ENCODE peak calls at places on chromosomes 7 and 10, in four cellular contexts. Q, F, Y and P are unnamed samples.

GRCh38 chr10:93288679-93289634 is 193.2 kb downstream of the MYOF start:
- DNase-seq in Q (peak), F (peak), Y (peak), P (peak)

GRCh38 chr7:66557214-66558200 is 71.2 kb upstream of the KCTD7 start:
- DNase-seq in Q (peak), F (peak), Y (peak), P (peak)

GRCh38 chr7:94003446-94004023 is 620 bp downstream of the BET1 start:
- DNase-seq in Q (peak), F (no peak), Y (peak), P (no peak)

GRCh38 chr10:10786334-10787090 is 231.2 kb upstream of the CELF2 start:
- DNase-seq in Q (no peak), F (no peak), Y (peak), P (no peak)

GRCh38 chr10:31645786-31646185 is 282.8 kb downstream of the ARHGAP12 start:
- DNase-seq in Q (no peak), F (no peak), Y (no peak), P (no peak)

GRCh38 chr7:151752037-151752436 is 124.9 kb downstream of the PRKAG2 start:
- DNase-seq in Q (no peak), F (no peak), Y (no peak), P (no peak)

GRCh38 chr10:46559231-46559671 is 2.8 kb upstream of the GPRIN2 start:
- DNase-seq in Q (peak), F (peak), Y (no peak), P (no peak)

GRCh38 chr7:73707045-73707631 is 12.3 kb downstream of the STX1A start:
- DNase-seq in Q (peak), F (peak), Y (no peak), P (peak)

GRCh38 chr10:4170181-4170580 is 385.2 kb upstream of the KLF6 start:
- DNase-seq in Q (no peak), F (no peak), Y (no peak), P (no peak)

GRCh38 chr7:137715546-137715945 is 131.2 kb downstream of the DGKI start:
- DNase-seq in Q (no peak), F (no peak), Y (peak), P (no peak)

GRCh38 chr10:99859585-99859984 is 77.1 kb downstream of the ABCC2 start:
- DNase-seq in Q (no peak), F (no peak), Y (no peak), P (no peak)

GRCh38 chr10:106285199-106285598 is 879.3 kb downstream of the SORCS1 start:
- DNase-seq in Q (no peak), F (no peak), Y (peak), P (no peak)

GRCh38 chr7:132578826-132579225 is 2.6 kb upstream of the PLXNA4 start:
- DNase-seq in Q (no peak), F (no peak), Y (no peak), P (no peak)

GRCh38 chr7:132580717-132581285 is 4.5 kb upstream of the PLXNA4 start:
- DNase-seq in Q (peak), F (peak), Y (peak), P (peak)

GRCh38 chr7:132581431-132581830 is 5.2 kb upstream of the PLXNA4 start:
- DNase-seq in Q (no peak), F (no peak), Y (no peak), P (no peak)

GRCh38 chr7:132579260-132579899 is 3.1 kb upstream of the PLXNA4 start:
- DNase-seq in Q (no peak), F (no peak), Y (no peak), P (no peak)

DNA sequence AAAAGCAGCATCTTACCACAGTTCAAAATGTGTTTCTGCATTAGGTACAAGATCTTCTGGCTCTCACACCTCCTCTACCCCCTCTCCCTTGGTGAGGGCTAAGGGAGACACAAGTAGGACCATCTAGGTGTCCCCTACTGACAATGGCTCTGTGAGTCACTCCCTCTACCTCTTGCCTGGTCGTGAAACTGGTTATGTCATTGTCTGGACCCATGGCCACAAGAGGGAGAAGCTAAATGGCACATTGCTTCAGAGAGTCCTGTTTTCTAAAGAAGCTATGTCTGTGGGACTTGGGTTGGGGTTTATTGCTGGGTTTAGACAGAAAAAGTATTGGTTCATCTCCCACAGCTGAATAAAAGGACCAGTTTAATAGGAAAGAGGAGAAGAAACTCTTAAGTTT is 4.0 kb upstream of the PLXNA4 start:
- DNase-seq in Q (no peak), F (no peak), Y (no peak), P (no peak)
- TF ChIP-seq CTCF in Q (no peak), F (no peak), Y (peak), P (peak)

DNA sequence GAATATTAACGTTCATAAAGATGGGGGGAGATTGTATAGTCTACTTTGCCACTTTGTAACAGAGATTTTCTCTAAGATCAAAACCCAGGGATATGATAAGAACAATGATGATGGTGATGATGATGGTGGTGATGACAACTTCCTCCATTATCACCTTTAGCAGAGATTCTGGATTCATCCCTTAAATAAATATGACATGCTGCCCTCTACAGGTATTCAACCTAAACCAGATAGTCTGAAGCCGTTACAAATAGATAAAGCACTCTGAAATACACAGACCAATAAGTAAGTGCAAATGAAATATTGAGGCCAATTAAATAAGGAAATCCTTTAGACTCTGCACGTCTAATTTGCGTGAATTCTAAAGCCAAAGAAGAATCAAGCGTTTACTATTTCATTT is 211.5 kb downstream of the CREB5 start:
- DNase-seq in Q (no peak), F (no peak), Y (no peak), P (no peak)
- TF ChIP-seq CTCF in Q (no peak), F (no peak), Y (no peak), P (peak)

GRCh38 chr7:39622609-39623311 is 612 bp upstream of the RALA start:
- DNase-seq in Q (no peak), F (no peak), Y (no peak), P (no peak)

GRCh38 chr7:39621784-39622411 is 1.5 kb upstream of the RALA start:
- DNase-seq in Q (no peak), F (no peak), Y (peak), P (no peak)

GRCh38 chr7:39623312-39624201 is at the start of gene RALA:
- DNase-seq in Q (peak), F (peak), Y (peak), P (peak)

GRCh38 chr7:39624935-39625694 is 1.7 kb downstream of the RALA start:
- DNase-seq in Q (no peak), F (no peak), Y (peak), P (no peak)

GRCh38 chr7:39624202-39624807 is 933 bp downstream of the RALA start:
- DNase-seq in Q (peak), F (no peak), Y (peak), P (no peak)
- TF ChIP-seq CTCF in Q (no peak), F (no peak), Y (no peak), P (peak)

DNA sequence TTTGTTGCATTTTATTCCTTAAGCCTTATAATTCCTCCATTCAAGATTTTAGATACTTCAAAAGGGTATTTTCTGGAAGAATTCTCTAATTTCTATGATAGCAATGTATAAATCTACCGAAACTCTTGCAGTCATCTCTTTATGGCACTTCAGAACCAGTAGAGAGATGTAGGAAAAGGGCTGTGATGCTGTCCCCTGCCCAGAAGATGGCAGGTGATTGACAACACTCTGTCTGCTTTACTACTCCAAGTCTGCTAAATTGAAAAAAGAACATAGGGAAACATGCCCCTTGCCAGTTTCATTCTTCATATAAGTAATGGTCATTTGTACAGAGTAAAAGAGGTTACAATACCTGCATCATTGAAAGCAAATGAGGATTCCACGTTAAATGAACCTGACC is 5.1 kb downstream of the TCTN3 start:
- DNase-seq in Q (no peak), F (no peak), Y (no peak), P (no peak)
- TF ChIP-seq CTCF in Q (no peak), F (no peak), Y (no peak), P (no peak)

GRCh38 chr7:140605337-140605736 is 35.3 kb downstream of the DENND2A start:
- DNase-seq in Q (no peak), F (no peak), Y (peak), P (no peak)
- TF ChIP-seq CTCF in Q (no peak), F (no peak), Y (no peak), P (no peak)

GRCh38 chr7:129433823-129434171 is 435 bp upstream of the STRIP2 start:
- DNase-seq in Q (no peak), F (no peak), Y (no peak), P (no peak)
- TF ChIP-seq CTCF in Q (no peak), F (no peak), Y (peak), P (no peak)

DNA sequence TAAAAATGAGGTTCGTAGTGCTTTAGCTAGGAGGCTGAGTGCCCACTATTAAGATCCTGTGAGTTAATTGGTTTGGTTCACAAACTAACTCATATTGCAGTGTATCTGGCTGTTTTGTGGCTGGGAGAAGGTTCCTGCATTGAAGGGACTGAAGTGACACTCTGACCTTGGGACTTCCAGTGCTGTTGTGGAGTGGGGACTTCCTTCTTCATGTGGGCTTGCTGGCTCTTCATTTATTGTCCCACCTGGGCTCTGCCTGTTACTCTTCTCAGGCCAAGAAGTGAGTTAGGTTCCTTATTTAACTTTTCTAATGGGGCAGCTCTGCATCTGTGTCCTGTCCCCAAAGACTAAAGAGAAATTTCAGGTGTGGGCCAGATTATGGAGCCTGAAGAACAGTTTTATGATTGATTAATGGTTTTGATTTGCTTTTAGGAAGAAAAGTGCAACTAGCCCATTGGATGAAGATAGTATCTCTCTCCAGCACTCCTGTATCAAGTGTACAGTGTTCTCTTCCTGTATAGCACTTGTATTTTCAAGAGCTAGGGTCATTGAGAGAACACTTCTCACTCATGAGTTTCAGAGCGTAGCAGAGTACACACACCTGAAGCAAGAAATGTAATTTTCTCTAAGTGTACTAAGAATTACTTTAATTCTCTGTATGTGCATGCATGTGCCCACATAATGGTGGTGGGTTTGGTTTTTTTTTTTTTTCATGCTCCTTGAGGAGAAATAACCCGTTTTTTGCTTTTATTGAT is 54.8 kb downstream of the AUTS2 start:
- DNase-seq in Q (no peak), F (no peak), Y (no peak), P (no peak)
- TF ChIP-seq CTCF in Q (no peak), F (no peak), Y (no peak), P (no peak)

GRCh38 chr7:26507375-26508068 is 215.9 kb downstream of the SNX10 start:
- DNase-seq in Q (no peak), F (no peak), Y (no peak), P (no peak)
- TF ChIP-seq CTCF in Q (no peak), F (no peak), Y (no peak), P (peak)